ENCODE peak calls at places on chromosomes 1 and 21, in seven cellular contexts. G is mesenchymal stem cell, L is H1, Q is IMR-90, T is mesendoderm, A is neuronal stem cell, B is trophoblast cell. K is an unnamed sample.

GRCh38 chr1:32533792-32534327 is 5.4 kb upstream of the ZBTB8A start:
- DNase-seq in G (no peak), L (no peak), Q (no peak), T (no peak), A (no peak), B (no peak), K (no peak)

GRCh38 chr21:45211661-45212060 is 76.0 kb downstream of the POFUT2 start:
- DNase-seq in G (peak), L (no peak), Q (no peak), T (no peak), A (no peak), B (no peak), K (no peak)

GRCh38 chr1:153387001-153387400 is 3.9 kb downstream of the S100A8 start:
- DNase-seq in G (no peak), L (no peak), Q (no peak), T (no peak), A (no peak), B (no peak), K (no peak)

GRCh38 chr1:64483711-64484454 is 14.0 kb downstream of the CACHD1 start:
- DNase-seq in G (no peak), L (no peak), Q (no peak), T (peak), A (no peak), B (no peak), K (peak)

GRCh38 chr21:38968887-38969543 is 163.3 kb downstream of the ETS2 start:
- DNase-seq in G (no peak), L (no peak), Q (no peak), T (no peak), A (no peak), B (no peak), K (no peak)

GRCh38 chr21:15795533-15795932 is 65.8 kb downstream of the USP25 start:
- DNase-seq in G (no peak), L (no peak), Q (no peak), T (no peak), A (no peak), B (no peak), K (no peak)

GRCh38 chr1:111399792-111400610 is 27.5 kb downstream of the OVGP1 start:
- DNase-seq in G (peak), L (no peak), Q (peak), T (peak), A (peak), B (peak), K (no peak)

GRCh38 chr1:177705839-177706238 is 264.0 kb downstream of the SEC16B start:
- DNase-seq in G (no peak), L (no peak), Q (no peak), T (no peak), A (no peak), B (no peak), K (no peak)

GRCh38 chr1:227895828-227896685 is 51.7 kb downstream of the WNT9A start:
- DNase-seq in G (no peak), L (no peak), Q (peak), T (peak), A (no peak), B (peak), K (peak)

GRCh38 chr1:11272544-11272841 is 505 bp upstream of the UBIAD1 start:
- DNase-seq in G (no peak), L (no peak), Q (no peak), T (no peak), A (no peak), B (no peak), K (no peak)

GRCh38 chr1:151222130-151222529 is 23.8 kb downstream of the PIP5K1A start:
- DNase-seq in G (peak), L (no peak), Q (peak), T (peak), A (no peak), B (no peak), K (no peak)

GRCh38 chr1:47438321-47439150 is 692 bp downstream of the FOXD2 start:
- DNase-seq in G (no peak), L (no peak), Q (no peak), T (no peak), A (no peak), B (no peak), K (no peak)

GRCh38 chr21:36800734-36801133 is 101.8 kb downstream of the SIM2 start:
- DNase-seq in G (no peak), L (no peak), Q (no peak), T (no peak), A (no peak), B (no peak), K (no peak)

GRCh38 chr1:63322248-63322943 is at the start of gene FOXD3:
- DNase-seq in G (peak), L (no peak), Q (peak), T (peak), A (peak), B (no peak), K (peak)

GRCh38 chr1:71046891-71047634 is 553 bp downstream of the PTGER3 start:
- DNase-seq in G (no peak), L (no peak), Q (no peak), T (peak), A (no peak), B (peak), K (peak)

GRCh38 chr1:93177991-93178390 is 2.2 kb downstream of the TMED5 start:
- DNase-seq in G (peak), L (no peak), Q (peak), T (no peak), A (no peak), B (no peak), K (no peak)

GRCh38 chr1:226677121-226678020 is 61.7 kb downstream of the ITPKB start:
- DNase-seq in G (peak), L (no peak), Q (peak), T (no peak), A (no peak), B (no peak), K (no peak)

GRCh38 chr1:224252466-224252865 is 69.4 kb downstream of the DEGS1 start:
- DNase-seq in G (no peak), L (no peak), Q (no peak), T (no peak), A (no peak), B (no peak), K (no peak)

GRCh38 chr1:160494620-160495019 is 28.4 kb downstream of the SLAMF6 start:
- DNase-seq in G (no peak), L (no peak), Q (no peak), T (peak), A (no peak), B (peak), K (peak)

GRCh38 chr21:33403128-33403785 is at the start of gene IFNGR2:
- DNase-seq in G (peak), L (no peak), Q (no peak), T (no peak), A (peak), B (no peak), K (no peak)

GRCh38 chr1:166354411-166354810 is 187.6 kb upstream of the FAM78B start:
- DNase-seq in G (no peak), L (no peak), Q (no peak), T (peak), A (peak), B (no peak), K (peak)

GRCh38 chr1:109499081-109499480 is 5.2 kb downstream of the CYB561D1 start:
- DNase-seq in G (no peak), L (no peak), Q (no peak), T (no peak), A (no peak), B (no peak), K (no peak)

GRCh38 chr1:81998165-81998564 is 197.4 kb downstream of the ADGRL2 start:
- DNase-seq in G (peak), L (no peak), Q (no peak), T (no peak), A (no peak), B (no peak), K (no peak)

GRCh38 chr1:17909634-17910033 is 154.5 kb downstream of the ACTL8 start:
- DNase-seq in G (no peak), L (peak), Q (peak), T (peak), A (no peak), B (no peak), K (peak)

GRCh38 chr1:196594700-196595099 is 13.5 kb downstream of the KCNT2 start:
- DNase-seq in G (no peak), L (no peak), Q (no peak), T (no peak), A (no peak), B (no peak), K (no peak)

GRCh38 chr21:35792569-35792968 is 267.8 kb downstream of the SETD4 start:
- DNase-seq in G (no peak), L (no peak), Q (no peak), T (no peak), A (no peak), B (no peak), K (no peak)

GRCh38 chr1:246001142-246001812 is 505.8 kb downstream of the SMYD3 start:
- DNase-seq in G (peak), L (no peak), Q (peak), T (no peak), A (no peak), B (no peak), K (no peak)

GRCh38 chr1:100552031-100552430 is 14.1 kb downstream of the GPR88 start:
- DNase-seq in G (no peak), L (no peak), Q (no peak), T (no peak), A (no peak), B (no peak), K (no peak)

GRCh38 chr1:109931189-109931672 is 20.6 kb downstream of the CSF1 start:
- DNase-seq in G (peak), L (peak), Q (peak), T (peak), A (peak), B (peak), K (peak)

GRCh38 chr1:180229483-180230415 is at the start of gene LHX4:
- DNase-seq in G (peak), L (no peak), Q (no peak), T (peak), A (no peak), B (peak), K (peak)

GRCh38 chr1:17858027-17858426 is 102.9 kb downstream of the ACTL8 start:
- DNase-seq in G (no peak), L (no peak), Q (peak), T (no peak), A (no peak), B (no peak), K (no peak)

GRCh38 chr1:25035523-25036116 is 105.5 kb upstream of the RUNX3 start:
- DNase-seq in G (no peak), L (no peak), Q (no peak), T (no peak), A (no peak), B (no peak), K (no peak)
- H4K8ac ChIP-seq in G (no peak), L (no peak), Q (no peak), T (no peak), A (no peak), B (no peak), K (no peak)

DNA sequence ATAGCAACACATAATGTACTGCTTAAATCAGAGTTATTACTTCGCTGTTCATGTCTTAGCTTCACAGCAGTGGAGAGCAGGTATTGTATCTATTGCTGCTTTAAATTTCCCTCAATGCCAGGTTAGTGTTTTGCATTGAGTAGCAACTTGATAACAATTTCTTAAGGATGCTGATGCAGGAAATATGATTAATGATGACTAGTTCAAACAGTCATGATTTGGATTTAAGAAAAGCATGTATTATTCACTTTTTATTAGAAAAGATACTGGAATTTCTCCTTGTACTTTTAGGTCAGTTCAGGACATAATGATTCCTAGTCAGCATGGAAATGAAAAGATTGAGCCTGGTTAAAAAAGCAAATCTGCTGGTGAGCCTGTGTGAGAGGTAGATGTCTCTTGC is 67.2 kb upstream of the ARHGAP29 start:
- DNase-seq in G (no peak), L (no peak), Q (no peak), T (no peak), A (no peak), B (no peak), K (no peak)
- H4K8ac ChIP-seq in G (no peak), L (no peak), Q (no peak), T (no peak), A (no peak), B (no peak), K (no peak)

GRCh38 chr1:117030271-117030877 is 28.8 kb downstream of the CD101 start:
- DNase-seq in G (no peak), L (no peak), Q (no peak), T (no peak), A (no peak), B (no peak), K (no peak)
- H4K8ac ChIP-seq in G (no peak), L (no peak), Q (no peak), T (no peak), A (no peak), B (no peak), K (no peak)

GRCh38 chr1:31219489-31219888 is 20.2 kb downstream of the NKAIN1 start:
- DNase-seq in G (no peak), L (no peak), Q (no peak), T (no peak), A (no peak), B (no peak), K (no peak)

GRCh38 chr1:31215083-31215570 is 24.6 kb downstream of the NKAIN1 start:
- DNase-seq in G (no peak), L (no peak), Q (no peak), T (no peak), A (no peak), B (no peak), K (no peak)

GRCh38 chr1:31214316-31215082 is 25.2 kb downstream of the NKAIN1 start:
- DNase-seq in G (no peak), L (peak), Q (no peak), T (peak), A (no peak), B (peak), K (peak)

GRCh38 chr1:31218705-31219104 is 21.0 kb downstream of the NKAIN1 start:
- DNase-seq in G (no peak), L (no peak), Q (no peak), T (no peak), A (no peak), B (no peak), K (no peak)

DNA sequence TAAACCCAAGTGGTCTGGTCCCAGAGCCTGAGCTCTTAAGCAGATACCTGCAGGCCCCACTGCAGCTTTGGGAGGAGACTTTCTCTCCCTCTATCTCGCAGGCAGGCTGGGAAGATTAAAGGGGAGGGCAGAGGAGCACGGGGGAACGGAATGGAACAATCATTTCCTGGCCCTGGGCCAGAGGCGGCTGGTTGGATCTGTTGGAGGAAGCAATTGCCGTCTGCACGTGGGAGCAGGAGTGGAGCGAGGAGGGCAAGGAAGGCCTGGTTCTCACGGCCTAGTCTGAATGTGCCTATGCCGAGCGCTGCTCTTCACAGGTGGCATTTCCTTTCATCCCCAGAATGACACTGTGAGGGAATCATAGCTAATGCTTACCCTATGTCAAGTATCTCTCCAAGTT is 23.7 kb downstream of the NKAIN1 start:
- DNase-seq in G (peak), L (no peak), Q (peak), T (peak), A (no peak), B (no peak), K (peak)
- H4K8ac ChIP-seq in G (no peak), L (no peak), Q (no peak), T (no peak), A (peak), B (no peak), K (no peak)

K was measured in H9.